ENCODE peak calls at places on chromosomes 2 and 18, in five cellular contexts. Z is neural crest cell, V is tibial artery, Y is dorsolateral prefrontal cortex, W is endodermal cell. A is an unnamed sample.

GRCh38 chr2:55247025-55247424 is 14.5 kb downstream of the RPS27A start:
- DNase-seq in Z (no peak), V (no peak), Y (no peak), W (peak), A (no peak)

GRCh38 chr18:60910534-60910933 is 422.7 kb upstream of the CDH20 start:
- DNase-seq in Z (no peak), V (no peak), Y (no peak), W (no peak), A (no peak)

GRCh38 chr2:10413488-10413887 is 34.6 kb downstream of the ODC1 start:
- DNase-seq in Z (no peak), V (no peak), Y (no peak), W (no peak), A (no peak)

GRCh38 chr2:23566236-23567142 is 181.5 kb downstream of the KLHL29 start:
- DNase-seq in Z (no peak), V (no peak), Y (no peak), W (peak), A (no peak)

GRCh38 chr2:159497256-159497655 is 119.1 kb downstream of the BAZ2B start:
- DNase-seq in Z (no peak), V (no peak), Y (no peak), W (no peak), A (no peak)

GRCh38 chr18:69659142-69659651 is 258.5 kb downstream of the DOK6 start:
- DNase-seq in Z (no peak), V (no peak), Y (no peak), W (no peak), A (no peak)

GRCh38 chr2:47558116-47559078 is 155.4 kb downstream of the MSH2 start:
- DNase-seq in Z (no peak), V (no peak), Y (peak), W (peak), A (no peak)

GRCh38 chr18:71485578-71485977 is 1058.6 kb downstream of the CBLN2 start:
- DNase-seq in Z (no peak), V (no peak), Y (no peak), W (no peak), A (no peak)

GRCh38 chr18:73768043-73768442 is 379.6 kb downstream of the FBXO15 start:
- DNase-seq in Z (no peak), V (no peak), Y (no peak), W (no peak), A (no peak)

GRCh38 chr18:60984496-60984895 is 348.7 kb upstream of the CDH20 start:
- DNase-seq in Z (no peak), V (no peak), Y (no peak), W (no peak), A (no peak)

GRCh38 chr2:70498528-70498927 is 55.1 kb downstream of the TGFA start:
- DNase-seq in Z (no peak), V (no peak), Y (no peak), W (no peak), A (no peak)

GRCh38 chr18:79682896-79683625 is 3.5 kb downstream of the CTDP1 start:
- DNase-seq in Z (no peak), V (peak), Y (no peak), W (peak), A (no peak)

GRCh38 chr18:58249677-58250076 is 205.7 kb downstream of the NEDD4L start:
- DNase-seq in Z (no peak), V (no peak), Y (no peak), W (no peak), A (no peak)

GRCh38 chr18:79523221-79523737 is 127.5 kb downstream of the NFATC1 start:
- DNase-seq in Z (no peak), V (peak), Y (no peak), W (peak), A (no peak)

GRCh38 chr2:77087987-77088414 is 434.2 kb downstream of the LRRTM4 start:
- DNase-seq in Z (no peak), V (no peak), Y (no peak), W (peak), A (no peak)

GRCh38 chr18:44507729-44508325 is 172.9 kb upstream of the SETBP1 start:
- DNase-seq in Z (no peak), V (peak), Y (no peak), W (peak), A (no peak)

GRCh38 chr2:143205106-143205764 is 76.0 kb downstream of the ARHGAP15 start:
- DNase-seq in Z (no peak), V (no peak), Y (no peak), W (no peak), A (no peak)

GRCh38 chr2:6358985-6359384 is 506.7 kb downstream of the CMPK2 start:
- DNase-seq in Z (no peak), V (no peak), Y (no peak), W (no peak), A (no peak)

DNA sequence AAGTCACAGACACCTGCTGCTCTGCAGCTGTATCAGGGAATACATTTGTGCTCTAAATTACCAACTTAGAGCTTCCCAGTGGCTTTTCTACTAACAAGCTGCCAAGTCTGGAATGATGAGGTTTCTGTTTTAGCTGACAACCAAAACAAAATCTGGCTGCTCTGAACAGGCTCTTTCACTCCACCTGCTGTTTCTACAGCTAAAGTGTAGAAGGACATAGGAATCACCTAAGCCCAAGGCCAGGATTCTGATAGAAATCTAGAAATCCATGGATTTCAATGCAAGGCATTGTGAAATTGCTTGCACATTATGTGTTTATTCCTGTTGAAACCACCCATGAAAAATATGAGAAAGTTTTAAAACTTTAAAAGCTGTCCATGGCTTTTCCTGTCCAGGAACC is 201.2 kb downstream of the SUCLG1 start:
- DNase-seq in Z (no peak), V (no peak), Y (no peak), W (peak), A (no peak)
- TF ChIP-seq CTCF in Z (no peak), V (no peak), Y (peak), W (peak), A (peak)

DNA sequence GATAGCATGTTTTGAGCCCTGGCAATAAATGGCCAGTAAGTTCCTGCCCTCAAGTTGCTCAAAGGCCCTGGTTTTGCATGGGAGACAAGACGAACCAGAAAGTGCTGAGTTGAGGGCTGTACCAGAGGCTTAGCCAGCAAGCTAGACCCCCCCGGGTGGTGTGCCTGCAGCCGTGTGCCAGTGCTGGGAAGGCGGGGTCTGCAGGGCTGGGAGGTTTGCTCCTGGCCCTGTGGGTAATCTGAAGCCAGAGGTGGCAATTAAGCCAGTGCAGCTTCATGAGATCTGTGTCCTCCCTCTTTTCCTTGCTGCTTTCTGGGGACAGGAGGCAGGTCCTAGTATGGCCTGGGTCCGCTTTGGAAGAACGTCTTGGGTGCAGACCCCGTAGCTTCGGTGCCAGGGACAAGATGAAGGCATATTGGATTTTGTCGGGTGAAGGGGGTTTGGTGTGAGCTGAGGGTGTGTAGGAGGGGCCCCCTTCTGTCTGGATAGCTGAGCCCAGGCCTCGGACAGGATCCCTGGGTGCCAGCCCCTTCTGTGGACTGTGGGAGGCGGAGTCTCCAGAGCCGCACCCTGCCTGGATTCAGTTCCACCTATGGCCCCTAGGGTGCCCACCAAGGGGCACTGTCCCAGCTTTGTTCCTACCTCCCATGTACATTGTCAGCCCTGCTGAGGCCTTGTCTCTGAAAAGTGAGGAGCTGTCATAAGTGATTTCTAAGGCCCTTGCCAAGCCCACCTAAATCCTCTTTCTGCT is 15.6 kb downstream of the ATOH8 start:
- DNase-seq in Z (no peak), V (peak), Y (no peak), W (peak), A (no peak)
- TF ChIP-seq CTCF in Z (peak), V (peak), Y (no peak), W (peak), A (peak)

DNA sequence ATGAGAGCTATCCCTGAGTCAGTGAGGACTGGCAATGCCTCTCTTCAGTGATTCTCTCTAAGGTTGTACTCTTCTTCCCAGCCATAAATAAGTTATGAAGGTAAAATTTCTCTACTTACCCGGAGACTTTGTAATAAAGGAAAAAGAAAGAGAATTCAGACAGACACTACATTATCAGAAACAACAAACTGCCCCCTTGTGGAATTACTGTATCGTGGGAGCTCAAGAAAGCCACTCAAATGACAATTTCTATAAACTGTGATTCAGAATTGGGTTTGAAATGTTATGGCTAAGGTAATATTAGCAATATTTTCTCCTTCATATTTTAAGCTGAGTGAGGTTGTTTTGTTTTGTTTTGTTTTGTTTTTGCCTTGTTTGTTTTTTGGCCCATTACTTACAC is 155.8 kb upstream of the TANK start:
- DNase-seq in Z (no peak), V (no peak), Y (no peak), W (no peak), A (no peak)
- TF ChIP-seq CTCF in Z (peak), V (peak), Y (peak), W (peak), A (peak)

DNA sequence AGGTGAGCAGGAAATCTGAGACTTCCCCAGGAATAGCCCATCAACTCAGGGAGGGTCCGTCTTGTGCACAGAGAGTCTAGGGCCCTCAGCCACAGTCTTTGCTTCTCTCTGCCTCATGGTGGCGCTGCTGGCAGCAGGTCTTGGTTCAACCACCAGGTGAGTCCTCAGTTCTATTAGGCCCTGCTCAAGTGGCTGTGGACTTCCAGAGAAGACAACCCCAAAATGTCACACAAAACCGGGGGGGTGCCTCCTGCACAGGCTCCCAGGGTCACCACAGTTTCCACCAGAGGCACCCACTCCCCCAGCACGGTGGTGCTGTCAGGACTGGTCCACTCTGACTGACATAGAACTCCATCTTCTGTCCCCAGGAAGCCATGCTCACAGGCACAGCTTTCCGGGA is 2.4 kb upstream of the CHRNG start:
- DNase-seq in Z (no peak), V (no peak), Y (no peak), W (peak), A (no peak)
- TF ChIP-seq CTCF in Z (peak), V (no peak), Y (no peak), W (peak), A (peak)

GRCh38 chr2:38836801-38837200 is 38.9 kb downstream of the DHX57 start:
- DNase-seq in Z (no peak), V (no peak), Y (no peak), W (no peak), A (no peak)

GRCh38 chr2:38835990-38836389 is 39.7 kb downstream of the DHX57 start:
- DNase-seq in Z (no peak), V (no peak), Y (no peak), W (no peak), A (no peak)

GRCh38 chr2:38830546-38831159 is 45.1 kb downstream of the DHX57 start:
- DNase-seq in Z (no peak), V (no peak), Y (no peak), W (no peak), A (no peak)

GRCh38 chr2:38835015-38835601 is 40.6 kb downstream of the DHX57 start:
- DNase-seq in Z (peak), V (no peak), Y (no peak), W (no peak), A (no peak)
- TF ChIP-seq CTCF in Z (peak), V (no peak), Y (no peak), W (peak), A (peak)

GRCh38 chr2:14720739-14721138 is 88.2 kb downstream of the LRATD1 start:
- DNase-seq in Z (no peak), V (no peak), Y (no peak), W (no peak), A (no peak)

GRCh38 chr2:14723684-14724083 is 91.2 kb downstream of the LRATD1 start:
- DNase-seq in Z (no peak), V (no peak), Y (no peak), W (no peak), A (no peak)

GRCh38 chr2:14720319-14720718 is 87.8 kb downstream of the LRATD1 start:
- DNase-seq in Z (no peak), V (no peak), Y (no peak), W (no peak), A (no peak)

GRCh38 chr2:14717131-14717530 is 84.6 kb downstream of the LRATD1 start:
- DNase-seq in Z (no peak), V (no peak), Y (no peak), W (no peak), A (no peak)

GRCh38 chr2:14722919-14723559 is 90.5 kb downstream of the LRATD1 start:
- DNase-seq in Z (no peak), V (no peak), Y (no peak), W (no peak), A (no peak)
- TF ChIP-seq CTCF in Z (no peak), V (no peak), Y (no peak), W (no peak), A (no peak)